ENCODE peak calls at places on chromosomes 4 and X, in nine cellular contexts. S, E, C, P, M, L, H, Z and W are unnamed samples.

GRCh38 chr4:121139533-121140222 is 24.4 kb downstream of the TNIP3 start:
- DNase-seq in E (no peak), M (no peak), S (no peak), C (no peak), L (no peak), P (no peak), H (no peak), Z (no peak), W (no peak)

GRCh38 chr4:140851032-140851636 is 94.9 kb upstream of the TBC1D9 start:
- DNase-seq in M (no peak), Z (no peak), H (no peak), E (peak; percentile 65), L (peak; percentile 42), S (peak; percentile 26), P (peak; percentile 31), C (peak; percentile 49), W (no peak)

GRCh38 chr4:84239278-84239845 is 259.7 kb downstream of the NKX6-1 start:
- DNase-seq in L (no peak), P (peak; percentile 31), Z (no peak), C (no peak), H (no peak), E (no peak), M (no peak), S (no peak), W (no peak)

GRCh38 chr4:61231421-61231820 is 31.3 kb downstream of the ADGRL3 start:
- DNase-seq in E (no peak), Z (no peak), P (no peak), S (no peak), L (no peak), C (no peak), H (no peak), M (no peak), W (no peak)

GRCh38 chr4:16627999-16628398 is 270.4 kb downstream of the LDB2 start:
- DNase-seq in L (no peak), C (no peak), M (no peak), E (no peak), Z (no peak), P (no peak), H (no peak), S (no peak), W (no peak)

GRCh38 chrX:112731793-112732192 is 52.1 kb upstream of the LHFPL1 start:
- DNase-seq in H (no peak), M (no peak), C (no peak), S (no peak), E (no peak), P (no peak), L (no peak), Z (no peak), W (no peak)

GRCh38 chrX:19909761-19910160 is 22.4 kb upstream of the SH3KBP1 start:
- DNase-seq in P (no peak), C (no peak), H (no peak), S (no peak), E (no peak), M (no peak), L (no peak), Z (no peak), W (no peak)

GRCh38 chrX:121635141-121635540 is 587.7 kb downstream of the GLUD2 start:
- DNase-seq in C (no peak), E (no peak), Z (no peak), L (no peak), S (no peak), M (no peak), P (no peak), H (no peak), W (no peak)

GRCh38 chrX:2451456-2452316 is 49.1 kb downstream of the DHRSX start:
- DNase-seq in S (no peak), C (peak; percentile 90), Z (peak; percentile 18), E (peak; percentile 93), P (no peak), L (no peak), H (no peak), M (no peak), W (no peak)

GRCh38 chr4:186904104-186904503 is 180.4 kb upstream of the FAT1 start:
- DNase-seq in Z (no peak), S (no peak), E (no peak), M (no peak), H (no peak), L (no peak), P (no peak), C (peak; percentile 76), W (no peak)

GRCh38 chr4:122700178-122700725 is 32.3 kb upstream of the BBS12 start:
- DNase-seq in E (peak; percentile 18), S (peak; percentile 93), H (peak; percentile 89), C (peak; percentile 6), P (peak; percentile 94), M (peak; percentile 89), L (peak; percentile 65), Z (peak; percentile 87), W (no peak)

GRCh38 chr4:15479089-15479912 is 9.6 kb downstream of the CC2D2A start:
- DNase-seq in L (no peak), H (peak; percentile 78), E (peak; percentile 82), M (no peak), Z (peak; percentile 25), C (peak; percentile 84), P (peak; percentile 61), S (peak; percentile 61), W (no peak)

GRCh38 chrX:55056820-55057690 is 17.8 kb upstream of the PAGE2B start:
- DNase-seq in C (no peak), E (no peak), Z (no peak), L (no peak), M (no peak), S (no peak), P (no peak), H (no peak), W (no peak)

GRCh38 chr4:139815646-139816601 is 150.3 kb downstream of the MGST2 start:
- DNase-seq in S (peak; percentile 70), P (no peak), H (peak; percentile 85), C (peak; percentile 4), Z (no peak), E (no peak), M (no peak), L (peak; percentile 13), W (peak; percentile 68)

GRCh38 chr4:185810746-185811508 is 1.1 kb downstream of the SORBS2 start:
- DNase-seq in H (no peak), Z (no peak), E (no peak), C (no peak), S (no peak), L (no peak), P (no peak), M (no peak), W (no peak)

GRCh38 chr4:98546910-98547544 is 111.4 kb downstream of the TSPAN5 start:
- DNase-seq in M (peak; percentile 89), P (peak; percentile 60), S (peak; percentile 74), Z (peak; percentile 33), E (no peak), C (no peak), H (peak; percentile 75), L (no peak), W (no peak)
- H3K4me3 ChIP-seq in M (peak overlapping the region; percentile 50), P (peak overlapping the region; percentile 25), S (peak overlapping the region; percentile 36), Z (peak overlapping the region; percentile 41), E (no peak overlapping the region), C (no peak overlapping the region), H (peak overlapping the region; percentile 45), L (peak overlapping the region; percentile 9), W (peak overlapping the region; percentile 45)

GRCh38 chr4:152352215-152352614 is 183.7 kb downstream of the FBXW7 start:
- DNase-seq in H (no peak), E (no peak), M (no peak), S (no peak), C (no peak), Z (no peak), L (no peak), P (no peak), W (no peak)

GRCh38 chr4:152351080-152351479 is 184.8 kb downstream of the FBXW7 start:
- DNase-seq in L (no peak), S (no peak), C (no peak), M (no peak), H (no peak), E (no peak), Z (no peak), P (no peak), W (no peak)

GRCh38 chr4:152348670-152349069 is 187.2 kb downstream of the FBXW7 start:
- DNase-seq in Z (no peak), H (no peak), P (no peak), S (no peak), M (no peak), L (no peak), E (no peak), C (no peak), W (no peak)

GRCh38 chr4:152356428-152357034 is 179.4 kb downstream of the FBXW7 start:
- DNase-seq in M (no peak), L (no peak), P (no peak), Z (no peak), E (no peak), C (no peak), S (no peak), H (no peak), W (no peak)

DNA sequence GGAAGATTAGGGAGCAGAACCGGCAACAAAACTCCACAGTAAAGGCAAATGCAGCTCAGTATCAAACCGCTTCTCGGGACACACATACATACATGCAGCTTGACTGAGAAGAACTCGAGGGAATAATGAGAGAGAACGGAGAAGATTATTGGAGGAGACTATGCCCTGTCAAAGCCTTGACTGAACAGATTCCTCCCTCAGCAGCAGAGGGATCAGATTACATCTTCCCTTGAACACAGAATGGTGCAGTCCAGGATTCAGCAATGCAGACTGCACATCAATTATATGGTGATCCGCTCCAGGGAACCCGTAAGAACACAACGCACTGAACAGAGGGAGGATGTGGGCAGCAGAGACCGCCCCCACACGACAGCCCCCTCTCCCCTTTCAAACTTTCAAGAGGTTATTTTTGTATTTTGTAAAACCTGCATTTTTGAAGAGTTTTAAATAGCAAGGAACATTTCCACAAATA is 183.2 kb downstream of the FBXW7 start:
- DNase-seq in S (peak; percentile 60), P (peak; percentile 57), C (peak; percentile 84), L (peak; percentile 19), M (no peak), E (peak; percentile 81), Z (peak; percentile 48), H (peak; percentile 85), W (no peak)
- TF ChIP-seq POLR2A in S (peak; percentile 62), P (no peak), C (no peak), L (peak; percentile 35), M (no peak), E (no peak), Z (peak; percentile 22), H (peak; percentile 43), W (peak; percentile 52)

GRCh38 chr4:40478215-40478614 is 143.1 kb downstream of the CHRNA9 start:
- DNase-seq in P (no peak), H (no peak), Z (no peak), M (no peak), L (no peak), C (no peak), E (no peak), S (no peak), W (no peak)
- H3K4me3 ChIP-seq in P (no peak overlapping the region), H (no peak overlapping the region), Z (no peak overlapping the region), M (no peak overlapping the region), L (no peak overlapping the region), C (no peak overlapping the region), E (no peak overlapping the region), S (no peak overlapping the region), W (no peak overlapping the region)

DNA sequence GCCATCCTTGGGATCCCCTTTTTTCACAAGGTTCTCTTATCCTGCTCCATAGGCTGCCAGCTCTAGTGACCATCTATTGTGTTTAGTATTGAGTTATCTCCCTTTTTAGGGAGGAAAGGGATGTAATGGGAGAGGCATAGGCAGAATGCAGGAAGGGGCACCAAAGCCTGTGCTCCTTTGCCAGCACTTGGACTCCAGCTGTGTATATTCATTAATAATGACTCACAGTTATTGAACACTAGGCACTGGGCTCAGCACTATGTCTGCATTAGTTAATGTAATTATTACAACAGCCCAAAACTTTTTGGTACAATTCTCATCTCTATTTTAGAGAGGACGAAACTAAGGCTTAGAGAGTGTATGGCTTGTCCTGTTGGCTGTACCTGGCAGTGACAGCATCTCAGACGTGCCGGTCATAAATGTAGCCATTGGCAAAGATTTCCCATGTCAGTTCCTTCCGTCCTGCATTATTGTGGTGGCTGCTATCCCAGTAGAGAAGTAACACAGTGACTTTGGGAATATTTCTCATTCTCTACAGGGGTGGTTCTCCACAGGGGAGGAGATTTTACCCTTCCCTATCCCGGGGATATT is 90.3 kb downstream of the AFF1 start:
- DNase-seq in Z (no peak), E (no peak), S (no peak), P (no peak), H (no peak), C (no peak), L (no peak), M (no peak), W (no peak)
- TF ChIP-seq POLR2A in Z (no peak), E (no peak), S (no peak), P (no peak), H (no peak), C (no peak), L (no peak), M (no peak), W (no peak)